ENCODE peak calls at places on chromosomes 3 and 15, in five cellular contexts. C, W, J, N and M are unnamed samples.

GRCh38 chr15:85282504-85283115 is 97.8 kb upstream of the AKAP13 start:
- DNase-seq in C (no peak), W (no peak), J (no peak), N (peak; percentile 23), M (peak; percentile 79)

GRCh38 chr15:51243774-51244173 is 94.6 kb downstream of the CYP19A1 start:
- DNase-seq in C (no peak), W (no peak), J (no peak), N (no peak), M (no peak)

GRCh38 chr3:102979682-102980378 is 545.0 kb downstream of the ZPLD1 start:
- DNase-seq in C (no peak), W (peak; percentile 76), J (no peak), N (peak; percentile 94), M (peak; percentile 64)

GRCh38 chr15:48062476-48062875 is 58.3 kb upstream of the SLC24A5 start:
- DNase-seq in C (no peak), W (no peak), J (no peak), N (no peak), M (peak; percentile 66)

GRCh38 chr3:39548282-39548681 is 80.8 kb downstream of the MOBP start:
- DNase-seq in C (no peak), W (no peak), J (no peak), N (no peak), M (no peak)

GRCh38 chr15:85681391-85681790 is 113.3 kb downstream of the KLHL25 start:
- DNase-seq in C (no peak), W (no peak), J (no peak), N (no peak), M (no peak)

GRCh38 chr3:105526349-105527111 is 159.8 kb downstream of the ALCAM start:
- DNase-seq in C (no peak), W (no peak), J (no peak), N (no peak), M (no peak)

GRCh38 chr3:143163562-143163961 is 44.0 kb downstream of the CHST2 start:
- DNase-seq in C (peak; percentile 63), W (no peak), J (no peak), N (no peak), M (no peak)

GRCh38 chr15:62850791-62851291 is 191.7 kb upstream of the TPM1 start:
- DNase-seq in C (no peak), W (no peak), J (no peak), N (no peak), M (peak; percentile 95)

GRCh38 chr3:122689587-122689986 is 8.9 kb downstream of the PARP14 start:
- DNase-seq in C (peak; percentile 27), W (no peak), J (no peak), N (no peak), M (no peak)

GRCh38 chr15:48395532-48396011 is 64.3 kb downstream of the DUT start:
- DNase-seq in C (no peak), W (peak; percentile 51), J (no peak), N (peak; percentile 15), M (no peak)

GRCh38 chr3:187801152-187801551 is 55.9 kb upstream of the BCL6 start:
- DNase-seq in C (no peak), W (no peak), J (no peak), N (no peak), M (no peak)
- H3K4me1 ChIP-seq in C (peaks cover 14% of the 10 kb centered on the region), W (no peaks in the 10 kb centered on the region), J (no peaks in the 10 kb centered on the region), N (peaks cover 11% of the 10 kb centered on the region), M (no peaks in the 10 kb centered on the region)

GRCh38 chr3:172102123-172102882 is 62.9 kb downstream of the FNDC3B start:
- DNase-seq in C (no peak), W (no peak), J (no peak), N (peak; percentile 64), M (no peak)

GRCh38 chr3:172104471-172105072 is 65.2 kb downstream of the FNDC3B start:
- DNase-seq in C (no peak), W (no peak), J (peak; percentile 64), N (peak; percentile 80), M (no peak)

GRCh38 chr3:172103724-172104123 is 64.3 kb downstream of the FNDC3B start:
- DNase-seq in C (no peak), W (no peak), J (no peak), N (no peak), M (no peak)

GRCh38 chr3:172101107-172101506 is 61.7 kb downstream of the FNDC3B start:
- DNase-seq in C (no peak), W (no peak), J (no peak), N (no peak), M (no peak)

GRCh38 chr3:172102883-172103310 is 63.5 kb downstream of the FNDC3B start:
- DNase-seq in C (no peak), W (no peak), J (no peak), N (no peak), M (no peak)
- H3K4me1 ChIP-seq in C (peaks cover 5% of the 10 kb centered on the region), W (peaks cover 11% of the 10 kb centered on the region), J (peaks cover 2% of the 10 kb centered on the region), N (peaks cover 88% of the 10 kb centered on the region), M (peaks cover 59% of the 10 kb centered on the region)

GRCh38 chr3:46537789-46538188 is 28.3 kb downstream of the LRRC2 start:
- DNase-seq in C (peak; percentile 57), W (no peak), J (no peak), N (no peak), M (no peak)
- H3K4me1 ChIP-seq in C (peaks cover 47% of the 10 kb centered on the region), W (no peaks in the 10 kb centered on the region), J (no peaks in the 10 kb centered on the region), N (no peaks in the 10 kb centered on the region), M (peaks cover 27% of the 10 kb centered on the region)

DNA sequence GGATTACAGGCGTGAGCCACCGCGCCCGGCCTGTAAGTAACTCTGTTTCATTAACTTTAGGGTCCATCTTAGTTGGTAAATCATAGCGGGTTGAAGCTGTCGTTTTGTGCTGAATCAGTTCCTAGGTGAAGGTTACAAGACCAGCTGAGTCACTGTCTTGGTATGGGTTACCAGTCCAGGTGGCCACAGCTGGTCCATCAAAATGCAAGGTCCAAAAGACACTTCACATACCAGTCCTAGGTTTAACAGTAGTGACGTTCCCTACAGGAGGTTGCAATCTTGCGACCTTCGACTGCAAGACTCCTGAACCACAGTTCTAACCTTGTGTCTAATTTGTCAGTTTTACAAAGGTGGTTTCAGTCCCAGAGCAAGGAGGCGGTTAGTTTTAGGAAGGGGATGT is 160.1 kb upstream of the ATP10A start:
- DNase-seq in C (no peak), W (no peak), J (no peak), N (no peak), M (no peak)
- H3K4me1 ChIP-seq in C (no peaks in the 10 kb centered on the region), W (no peaks in the 10 kb centered on the region), J (no peaks in the 10 kb centered on the region), N (no peaks in the 10 kb centered on the region), M (no peaks in the 10 kb centered on the region)

GRCh38 chr15:90151989-90152645 is 49.0 kb upstream of the SEMA4B start:
- DNase-seq in C (no peak), W (peak; percentile 45), J (no peak), N (peak; percentile 82), M (no peak)
- H3K4me1 ChIP-seq in C (no peaks in the 10 kb centered on the region), W (peaks cover 2% of the 10 kb centered on the region), J (no peaks in the 10 kb centered on the region), N (peaks cover 89% of the 10 kb centered on the region), M (peaks cover 27% of the 10 kb centered on the region)

GRCh38 chr15:98853593-98854420 is 153.8 kb downstream of the PGPEP1L start:
- DNase-seq in C (no peak), W (no peak), J (no peak), N (no peak), M (no peak)

GRCh38 chr15:98854496-98854895 is 153.1 kb downstream of the PGPEP1L start:
- DNase-seq in C (no peak), W (no peak), J (no peak), N (no peak), M (no peak)

GRCh38 chr15:98855067-98855814 is 152.4 kb downstream of the PGPEP1L start:
- DNase-seq in C (no peak), W (no peak), J (no peak), N (no peak), M (no peak)

GRCh38 chr15:98850991-98851776 is 156.4 kb downstream of the PGPEP1L start:
- DNase-seq in C (peak; percentile 68), W (peak; percentile 78), J (no peak), N (peak; percentile 80), M (peak; percentile 82)

DNA sequence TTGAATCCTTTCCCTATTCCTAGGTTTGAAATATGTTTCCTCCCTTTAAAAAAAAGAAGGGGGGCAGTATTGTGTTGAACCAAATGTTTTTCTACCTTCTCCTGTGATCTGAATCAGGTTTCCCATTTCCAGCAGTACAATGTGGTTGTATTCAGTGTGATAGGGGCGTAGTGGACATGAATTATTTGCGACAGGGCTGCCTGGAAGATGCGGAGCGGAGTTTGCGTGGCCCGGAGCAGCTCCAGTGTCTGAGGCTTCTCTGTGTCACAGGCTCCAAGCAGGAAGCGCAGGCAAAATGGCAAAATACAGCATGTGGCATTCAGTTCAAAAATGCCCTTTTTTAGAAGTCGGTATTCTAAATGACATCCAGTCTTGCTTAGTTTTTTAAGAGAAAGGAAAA is 154.4 kb downstream of the PGPEP1L start:
- DNase-seq in C (peak; percentile 67), W (peak; percentile 90), J (no peak), N (peak; percentile 80), M (peak; percentile 75)
- H3K4me1 ChIP-seq in C (peaks cover 15% of the 10 kb centered on the region), W (peaks cover 39% of the 10 kb centered on the region), J (peaks cover 12% of the 10 kb centered on the region), N (peaks cover 77% of the 10 kb centered on the region), M (peaks cover 73% of the 10 kb centered on the region)

GRCh38 chr3:17964113-17964512 is 221.7 kb upstream of the TBC1D5 start:
- DNase-seq in C (peak; percentile 31), W (no peak), J (no peak), N (no peak), M (no peak)
- H3K4me1 ChIP-seq in C (no peaks in the 10 kb centered on the region), W (no peaks in the 10 kb centered on the region), J (no peaks in the 10 kb centered on the region), N (no peaks in the 10 kb centered on the region), M (no peaks in the 10 kb centered on the region)

GRCh38 chr3:61448378-61448777 is 113.0 kb upstream of the PTPRG start:
- DNase-seq in C (no peak), W (no peak), J (no peak), N (no peak), M (no peak)
- H3K4me1 ChIP-seq in C (no peaks in the 10 kb centered on the region), W (peaks cover 1% of the 10 kb centered on the region), J (no peaks in the 10 kb centered on the region), N (no peaks in the 10 kb centered on the region), M (peaks cover 22% of the 10 kb centered on the region)

DNA sequence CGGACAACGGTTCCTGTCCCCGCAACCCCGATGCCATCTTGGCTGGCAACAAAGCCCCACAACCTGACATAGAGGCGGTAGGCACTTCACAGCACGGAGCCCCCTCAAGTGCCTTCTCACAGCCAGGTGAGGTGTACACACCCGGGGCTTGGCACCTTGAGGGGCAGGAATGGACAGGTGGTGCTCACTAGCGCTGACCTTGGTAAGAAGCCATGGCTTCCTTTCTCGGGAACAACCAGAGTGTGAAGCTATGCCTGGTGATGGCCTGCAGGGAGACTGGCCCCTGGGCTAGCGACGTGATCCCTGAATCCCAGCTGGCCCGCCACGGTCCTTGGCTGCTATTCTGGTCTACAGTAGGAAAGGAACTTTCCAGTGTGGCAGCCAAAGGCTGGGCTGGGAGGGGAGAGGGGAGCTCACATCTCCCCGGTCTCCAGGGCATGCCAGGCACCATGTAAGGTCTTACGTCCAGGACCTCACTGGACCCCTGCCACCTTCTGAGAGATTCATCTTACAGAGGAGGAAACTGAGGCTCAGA is 70.6 kb upstream of the RPL32 start:
- DNase-seq in C (no peak), W (no peak), J (no peak), N (no peak), M (no peak)
- H3K4me1 ChIP-seq in C (no peaks in the 10 kb centered on the region), W (no peaks in the 10 kb centered on the region), J (no peaks in the 10 kb centered on the region), N (no peaks in the 10 kb centered on the region), M (no peaks in the 10 kb centered on the region)